ENCODE peak calls at places on chromosomes 1 and 21, in nine cellular contexts. I is NCI-H2081 treated with DMSO at 0.1 percent for 48 hours; M is H7; B is stimulated activated CD4-positive, alpha-beta T cell treated with anti-CD3 and anti-CD28 coated beads, Interleukin-1b, Interleukin-23, amount 100 ng/mL, for 1 hour; N is skeletal muscle cell; Z is T follicular helper cell; J is A549; O is AML-193; S is GM23338. F is an unnamed sample.
A peak's percentile ranks its signal among the peaks of the same experiment; 100 is the strongest.

GRCh38 chr1:151443846-151444790 is 15.2 kb downstream of the POGZ start:
- DNase-seq in I (peak; percentile 37), M (peak; percentile 66), B (peak; percentile 14), N (peak; percentile 36), Z (peak; percentile 58), J (peak; percentile 82), O (peak; percentile 76), S (peak; percentile 89), F (peak; percentile 69)

GRCh38 chr1:114861384-114861783 is 6.7 kb downstream of the SYCP1 start:
- DNase-seq in I (no peak), M (no peak), B (no peak), N (no peak), Z (no peak), J (no peak), O (no peak), S (no peak), F (no peak)

GRCh38 chr1:41868241-41868953 is 50.3 kb downstream of the HIVEP3 start:
- DNase-seq in I (no peak), M (no peak), B (no peak), N (no peak), Z (no peak), J (no peak), O (no peak), S (no peak), F (no peak)

GRCh38 chr1:155196103-155196892 is 11.4 kb downstream of the THBS3 start:
- DNase-seq in I (no peak), M (peak; percentile 96), B (no peak), N (no peak), Z (no peak), J (no peak), O (no peak), S (peak; percentile 99), F (peak; percentile 96)

GRCh38 chr1:186681806-186682205 is 1.6 kb upstream of the PTGS2 start:
- DNase-seq in I (no peak), M (no peak), B (no peak), N (no peak), Z (no peak), J (peak; percentile 26), O (no peak), S (no peak), F (no peak)

GRCh38 chr1:65230741-65231439 is 78.5 kb upstream of the DNAJC6 start:
- DNase-seq in I (no peak), M (no peak), B (no peak), N (no peak), Z (no peak), J (no peak), O (peak; percentile 33), S (no peak), F (no peak)

GRCh38 chr1:193311226-193311948 is 125.0 kb upstream of the B3GALT2 start:
- DNase-seq in I (peak; percentile 47), M (no peak), B (no peak), N (no peak), Z (no peak), J (no peak), O (no peak), S (no peak), F (no peak)

GRCh38 chr1:34843392-34844251 is 15.9 kb downstream of the SMIM12 start:
- DNase-seq in I (no peak), M (no peak), B (no peak), N (no peak), Z (no peak), J (no peak), O (no peak), S (no peak), F (peak; percentile 12)

GRCh38 chr21:42107881-42108553 is 36.9 kb downstream of the UMODL1 start:
- DNase-seq in I (no peak), M (peak; percentile 94), B (peak; percentile 41), N (no peak), Z (peak; percentile 43), J (peak; percentile 51), O (peak; percentile 64), S (peak; percentile 75), F (peak; percentile 81)

GRCh38 chr1:109918077-109918606 is 7.5 kb downstream of the CSF1 start:
- DNase-seq in I (no peak), M (peak; percentile 57), B (no peak), N (no peak), Z (no peak), J (no peak), O (no peak), S (peak; percentile 31), F (no peak)

GRCh38 chr1:36712151-36712550 is 229.4 kb upstream of the CSF3R start:
- DNase-seq in I (no peak), M (no peak), B (no peak), N (no peak), Z (no peak), J (no peak), O (no peak), S (no peak), F (no peak)

GRCh38 chr1:61241864-61242472 is 159.6 kb downstream of the NFIA start:
- DNase-seq in I (no peak), M (no peak), B (no peak), N (no peak), Z (no peak), J (no peak), O (no peak), S (no peak), F (no peak)

GRCh38 chr1:93591833-93592635 is 89.6 kb downstream of the BCAR3 start:
- DNase-seq in I (peak; percentile 63), M (no peak), B (no peak), N (no peak), Z (no peak), J (peak; percentile 35), O (no peak), S (no peak), F (peak; percentile 17)

GRCh38 chr1:150562384-150563339 is 13.5 kb downstream of the ADAMTSL4 start:
- DNase-seq in I (no peak), M (peak; percentile 45), B (no peak), N (no peak), Z (peak; percentile 50), J (no peak), O (no peak), S (peak; percentile 81), F (peak; percentile 73)

GRCh38 chr1:119286587-119287181 is 81.9 kb upstream of the HAO2 start:
- DNase-seq in I (no peak), M (peak; percentile 73), B (no peak), N (no peak), Z (no peak), J (peak; percentile 31), O (peak; percentile 27), S (peak; percentile 90), F (peak; percentile 75)

GRCh38 chr21:32457360-32457840 is 44.9 kb downstream of the EVA1C start:
- DNase-seq in I (no peak), M (peak; percentile 23), B (no peak), N (no peak), Z (no peak), J (peak; percentile 74), O (no peak), S (peak; percentile 11), F (no peak)

F was measured in neural progenitor cell.